ENCODE peak calls at places on chromosomes 16 and 17, in eight cellular contexts. One of them, this sample, is unnamed.

GRCh38 chr17:74054249-74054648 is 149.2 kb upstream of the RPL38 start:
- DNase-seq in astrocyte: no peak
- DNase-seq in IMR-90: no peak
- DNase-seq in MM.1S: no peak
- DNase-seq in PC-9: peak
- DNase-seq in fibroblast of lung: no peak
- DNase-seq in H9: no peak
- DNase-seq in H1: no peak
- DNase-seq in this sample: no peak

GRCh38 chr16:88494335-88495154 is 41.5 kb downstream of the ZFPM1 start:
- DNase-seq in astrocyte: no peak
- DNase-seq in IMR-90: no peak
- DNase-seq in MM.1S: no peak
- DNase-seq in PC-9: no peak
- DNase-seq in fibroblast of lung: no peak
- DNase-seq in H9: peak
- DNase-seq in H1: no peak
- DNase-seq in this sample: no peak

GRCh38 chr17:4852504-4853075 is 19.4 kb downstream of the MINK1 start:
- DNase-seq in astrocyte: peak
- DNase-seq in IMR-90: peak
- DNase-seq in MM.1S: no peak
- DNase-seq in PC-9: no peak
- DNase-seq in fibroblast of lung: peak
- DNase-seq in H9: no peak
- DNase-seq in H1: no peak
- DNase-seq in this sample: peak

GRCh38 chr17:16491131-16491702 is 776 bp downstream of the LRRC75A start:
- DNase-seq in astrocyte: no peak
- DNase-seq in IMR-90: no peak
- DNase-seq in MM.1S: no peak
- DNase-seq in PC-9: no peak
- DNase-seq in fibroblast of lung: no peak
- DNase-seq in H9: peak
- DNase-seq in H1: peak
- DNase-seq in this sample: peak

GRCh38 chr17:68613739-68614298 is 12.7 kb upstream of the FAM20A start:
- DNase-seq in astrocyte: no peak
- DNase-seq in IMR-90: no peak
- DNase-seq in MM.1S: peak
- DNase-seq in PC-9: no peak
- DNase-seq in fibroblast of lung: no peak
- DNase-seq in H9: peak
- DNase-seq in H1: peak
- DNase-seq in this sample: no peak

GRCh38 chr16:67842509-67843342 is 606 bp downstream of the THAP11 start:
- DNase-seq in astrocyte: peak
- DNase-seq in IMR-90: peak
- DNase-seq in MM.1S: peak
- DNase-seq in PC-9: no peak
- DNase-seq in fibroblast of lung: peak
- DNase-seq in H9: peak
- DNase-seq in H1: peak
- DNase-seq in this sample: peak

GRCh38 chr17:79597996-79598557 is 12.8 kb downstream of the RBFOX3 start:
- DNase-seq in astrocyte: no peak
- DNase-seq in IMR-90: no peak
- DNase-seq in MM.1S: no peak
- DNase-seq in PC-9: no peak
- DNase-seq in fibroblast of lung: no peak
- DNase-seq in H9: no peak
- DNase-seq in H1: no peak
- DNase-seq in this sample: no peak

GRCh38 chr17:20109121-20109520 is 100.0 kb downstream of the SPECC1 start:
- DNase-seq in astrocyte: no peak
- DNase-seq in IMR-90: no peak
- DNase-seq in MM.1S: no peak
- DNase-seq in PC-9: no peak
- DNase-seq in fibroblast of lung: no peak
- DNase-seq in H9: no peak
- DNase-seq in H1: no peak
- DNase-seq in this sample: no peak

GRCh38 chr17:36525113-36525512 is 9.6 kb downstream of the MYO19 start:
- DNase-seq in astrocyte: peak
- DNase-seq in IMR-90: peak
- DNase-seq in MM.1S: no peak
- DNase-seq in PC-9: no peak
- DNase-seq in fibroblast of lung: peak
- DNase-seq in H9: no peak
- DNase-seq in H1: no peak
- DNase-seq in this sample: no peak

GRCh38 chr16:72846594-72846993 is 201.3 kb downstream of the ZFHX3 start:
- DNase-seq in astrocyte: no peak
- DNase-seq in IMR-90: no peak
- DNase-seq in MM.1S: no peak
- DNase-seq in PC-9: no peak
- DNase-seq in fibroblast of lung: no peak
- DNase-seq in H9: no peak
- DNase-seq in H1: no peak
- DNase-seq in this sample: peak

GRCh38 chr17:7838291-7839075 is 4.5 kb downstream of the KDM6B start:
- DNase-seq in astrocyte: peak
- DNase-seq in IMR-90: peak
- DNase-seq in MM.1S: no peak
- DNase-seq in PC-9: no peak
- DNase-seq in fibroblast of lung: peak
- DNase-seq in H9: peak
- DNase-seq in H1: no peak
- DNase-seq in this sample: no peak

GRCh38 chr16:65062736-65063583 is 58.9 kb downstream of the CDH11 start:
- DNase-seq in astrocyte: no peak
- DNase-seq in IMR-90: peak
- DNase-seq in MM.1S: no peak
- DNase-seq in PC-9: no peak
- DNase-seq in fibroblast of lung: no peak
- DNase-seq in H9: no peak
- DNase-seq in H1: no peak
- DNase-seq in this sample: no peak

GRCh38 chr17:77388384-77389306 is 247.9 kb downstream of the SEC14L1 start:
- DNase-seq in astrocyte: peak
- DNase-seq in IMR-90: no peak
- DNase-seq in MM.1S: no peak
- DNase-seq in PC-9: no peak
- DNase-seq in fibroblast of lung: peak
- DNase-seq in H9: no peak
- DNase-seq in H1: no peak
- DNase-seq in this sample: peak

GRCh38 chr16:31491778-31492418 is 9.0 kb downstream of the SLC5A2 start:
- DNase-seq in astrocyte: no peak
- DNase-seq in IMR-90: no peak
- DNase-seq in MM.1S: no peak
- DNase-seq in PC-9: no peak
- DNase-seq in fibroblast of lung: no peak
- DNase-seq in H9: no peak
- DNase-seq in H1: no peak
- DNase-seq in this sample: peak

GRCh38 chr17:80732268-80732667 is 187.6 kb downstream of the RPTOR start:
- DNase-seq in astrocyte: peak
- DNase-seq in IMR-90: peak
- DNase-seq in MM.1S: no peak
- DNase-seq in PC-9: no peak
- DNase-seq in fibroblast of lung: peak
- DNase-seq in H9: no peak
- DNase-seq in H1: no peak
- DNase-seq in this sample: peak

GRCh38 chr17:49707246-49707607 is 537 bp downstream of the SLC35B1 start:
- DNase-seq in astrocyte: no peak
- DNase-seq in IMR-90: no peak
- DNase-seq in MM.1S: peak
- DNase-seq in PC-9: peak
- DNase-seq in fibroblast of lung: no peak
- DNase-seq in H9: no peak
- DNase-seq in H1: no peak
- DNase-seq in this sample: no peak

DNA sequence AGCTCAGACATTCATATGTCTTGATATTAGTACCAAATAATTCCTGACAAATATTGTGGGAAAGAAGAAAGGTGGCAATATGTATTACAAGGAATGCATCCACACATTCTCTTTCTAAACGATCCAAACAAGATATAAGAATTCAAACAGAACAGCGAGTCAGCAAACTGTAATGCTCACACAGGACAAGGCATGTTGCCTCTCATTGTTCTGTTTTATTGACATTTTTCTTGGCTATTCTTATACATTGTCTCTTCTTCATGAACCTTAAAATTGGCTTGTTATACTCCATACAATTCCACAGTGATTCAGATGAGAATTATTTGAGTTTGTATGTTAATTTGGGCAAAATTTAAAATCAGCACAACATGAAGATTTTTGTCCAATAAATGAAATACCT is 189.1 kb downstream of the HS3ST3B1 start:
- DNase-seq in astrocyte: no peak
- DNase-seq in IMR-90: no peak
- DNase-seq in MM.1S: no peak
- DNase-seq in PC-9: no peak
- DNase-seq in fibroblast of lung: no peak
- DNase-seq in H9: no peak
- DNase-seq in H1: no peak
- DNase-seq in this sample: no peak
- H2AFZ ChIP-seq in astrocyte: no peak
- H2AFZ ChIP-seq in IMR-90: no peak
- H2AFZ ChIP-seq in MM.1S: no peak
- H2AFZ ChIP-seq in PC-9: no peak
- H2AFZ ChIP-seq in fibroblast of lung: no peak
- H2AFZ ChIP-seq in H9: no peak
- H2AFZ ChIP-seq in H1: no peak
- H2AFZ ChIP-seq in this sample: no peak

DNA sequence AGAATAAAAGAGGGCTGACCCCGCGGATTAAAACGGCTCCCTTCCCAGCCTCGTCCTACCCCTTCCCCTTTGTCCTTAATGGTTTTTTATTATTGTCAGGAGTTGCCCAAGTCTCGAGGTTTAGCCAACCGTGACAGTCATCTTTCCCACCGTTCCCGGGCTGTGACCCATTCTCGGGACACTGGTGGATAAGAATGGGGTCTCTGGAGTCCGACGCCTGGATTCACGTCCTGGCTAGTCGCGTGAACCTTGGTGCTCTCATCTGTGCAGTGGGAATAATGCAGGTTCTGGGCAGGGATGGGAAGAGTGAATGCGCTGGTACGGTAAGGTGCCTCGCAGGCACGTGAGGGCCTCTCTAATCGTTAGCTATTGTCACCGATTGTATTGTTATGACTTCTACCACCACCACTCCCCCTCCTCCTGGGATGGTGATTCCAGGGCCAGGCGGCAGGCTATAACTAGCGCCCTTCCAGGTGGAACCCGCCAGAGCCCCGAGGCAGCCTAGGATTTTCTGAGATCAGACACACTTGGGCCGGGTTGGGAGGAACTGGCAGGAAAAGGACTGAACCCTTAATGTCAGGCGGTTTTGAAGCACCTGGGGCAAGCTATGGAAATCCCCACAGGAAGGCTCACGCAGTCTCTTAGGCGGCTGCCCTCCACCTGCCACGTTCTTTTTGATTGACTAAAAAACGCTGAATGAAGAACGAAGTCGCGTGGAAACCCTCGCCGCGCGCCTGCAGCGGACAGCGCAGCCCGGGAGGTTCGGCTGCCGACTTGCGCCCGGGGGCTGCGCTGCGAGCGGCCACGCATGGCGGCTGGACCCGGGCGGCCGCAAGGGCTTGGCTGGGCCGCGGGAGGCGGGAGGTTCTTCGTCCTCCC is 2.7 kb downstream of the HS3ST3B1 start:
- DNase-seq in astrocyte: no peak
- DNase-seq in IMR-90: no peak
- DNase-seq in MM.1S: no peak
- DNase-seq in PC-9: no peak
- DNase-seq in fibroblast of lung: no peak
- DNase-seq in H9: peak
- DNase-seq in H1: peak
- DNase-seq in this sample: peak
- H3K4me2 ChIP-seq in astrocyte: peak
- H3K4me2 ChIP-seq in IMR-90: peak
- H3K4me2 ChIP-seq in MM.1S: no peak
- H3K4me2 ChIP-seq in PC-9: no peak
- H3K4me2 ChIP-seq in fibroblast of lung: peak
- H3K4me2 ChIP-seq in H9: peak
- H3K4me2 ChIP-seq in H1: peak
- H3K4me2 ChIP-seq in this sample: peak

DNA sequence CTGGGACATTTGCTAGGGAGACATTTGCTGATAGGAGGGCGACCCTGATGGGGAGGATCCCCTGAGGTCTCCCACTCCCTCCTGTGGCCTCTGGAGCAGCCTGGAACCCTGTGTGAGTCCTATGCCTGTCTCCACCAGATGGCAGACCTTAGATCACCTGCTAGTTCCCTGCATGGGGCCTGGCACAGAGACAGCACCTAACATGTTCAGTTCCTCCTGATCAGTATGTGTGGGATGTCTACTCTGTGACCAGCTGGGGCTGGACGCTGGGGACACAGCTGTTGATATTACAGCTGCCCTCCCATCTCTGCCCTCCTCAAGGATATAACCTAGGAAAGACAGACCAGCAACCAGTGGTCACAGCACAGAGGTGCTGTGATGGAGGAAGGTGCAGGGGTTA is 1.1 kb upstream of the ADCY7 start:
- DNase-seq in astrocyte: no peak
- DNase-seq in IMR-90: peak
- DNase-seq in MM.1S: peak
- DNase-seq in PC-9: no peak
- DNase-seq in fibroblast of lung: no peak
- DNase-seq in H9: no peak
- DNase-seq in H1: no peak
- DNase-seq in this sample: peak
- TF ChIP-seq CTCF in astrocyte: no peak
- TF ChIP-seq CTCF in IMR-90: peak
- TF ChIP-seq CTCF in MM.1S: peak
- TF ChIP-seq CTCF in PC-9: no peak
- TF ChIP-seq CTCF in fibroblast of lung: peak
- TF ChIP-seq CTCF in H9: peak
- TF ChIP-seq CTCF in H1: peak
- TF ChIP-seq CTCF in this sample: peak

DNA sequence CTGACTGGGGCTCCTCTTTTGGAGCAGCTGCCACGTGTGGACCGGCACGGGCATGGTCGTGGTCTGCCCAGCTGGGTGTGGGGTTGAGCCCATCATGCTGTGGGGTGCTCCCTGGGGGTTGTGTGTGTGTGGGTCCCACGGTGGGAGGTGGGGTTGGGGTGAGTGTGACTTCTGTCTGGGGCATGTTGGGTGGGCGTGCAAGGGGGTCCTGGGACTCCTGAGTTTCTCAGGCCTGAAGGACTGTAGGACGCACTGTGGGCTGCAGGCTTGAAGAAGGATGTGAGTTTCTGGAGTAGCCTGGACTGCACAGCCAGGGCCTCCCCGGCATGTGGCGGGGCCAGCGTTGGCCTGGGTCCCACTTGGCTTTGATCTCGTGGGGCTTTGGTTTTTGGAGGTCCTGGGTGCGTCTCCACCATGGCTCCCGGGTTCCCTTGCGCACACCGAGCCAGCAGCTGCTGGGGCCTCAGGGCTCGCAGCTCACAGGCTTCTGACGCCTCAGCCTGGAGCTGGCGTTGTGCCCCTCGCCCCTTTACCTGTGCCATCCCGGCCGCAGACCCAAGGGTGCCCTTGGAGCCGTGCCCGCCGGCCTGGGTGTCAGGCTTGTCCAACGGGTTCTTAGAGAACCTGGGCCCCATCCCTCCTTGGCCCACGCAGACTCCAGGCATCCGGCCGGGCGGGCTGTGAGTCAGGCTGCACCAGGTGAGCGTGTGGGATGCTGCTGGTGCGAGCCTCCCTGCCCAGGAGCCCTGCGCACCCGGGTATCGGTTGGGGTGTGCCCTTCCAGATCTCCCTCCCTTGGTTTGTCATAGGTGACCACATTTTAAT is 34.4 kb upstream of the ZNF750 start:
- DNase-seq in astrocyte: no peak
- DNase-seq in IMR-90: no peak
- DNase-seq in MM.1S: no peak
- DNase-seq in PC-9: peak
- DNase-seq in fibroblast of lung: no peak
- DNase-seq in H9: no peak
- DNase-seq in H1: no peak
- DNase-seq in this sample: no peak
- H2AFZ ChIP-seq in astrocyte: no peak
- H2AFZ ChIP-seq in IMR-90: no peak
- H2AFZ ChIP-seq in MM.1S: no peak
- H2AFZ ChIP-seq in PC-9: no peak
- H2AFZ ChIP-seq in fibroblast of lung: no peak
- H2AFZ ChIP-seq in H9: no peak
- H2AFZ ChIP-seq in H1: no peak
- H2AFZ ChIP-seq in this sample: no peak

This sample was measured in osteoblast.